ENCODE peak calls at places on chromosome 12, in nine cellular contexts. N, K, S, R, E, O, Q, B and V are unnamed samples.

GRCh38 chr12:104415308-104415980 is 41.3 kb upstream of the CHST11 start:
- DNase-seq in N (no peak), K (no peak), S (no peak), R (no peak), E (no peak), O (no peak), Q (no peak), B (no peak), V (no peak)

GRCh38 chr12:118611295-118611694 is 234.9 kb downstream of the SUDS3 start:
- DNase-seq in N (no peak), K (no peak), S (no peak), R (no peak), E (no peak), O (no peak), Q (peak; percentile 65), B (peak; percentile 75), V (no peak)

GRCh38 chr12:49882248-49882850 is 21.4 kb downstream of the FAIM2 start:
- DNase-seq in N (peak; percentile 40), K (no peak), S (no peak), R (no peak), E (no peak), O (peak; percentile 3), Q (no peak), B (no peak), V (peak; percentile 67)

GRCh38 chr12:47982311-47982710 is 18.9 kb downstream of the TMEM106C start:
- DNase-seq in N (no peak), K (no peak), S (no peak), R (no peak), E (no peak), O (no peak), Q (no peak), B (no peak), V (no peak)

GRCh38 chr12:93223440-93224426 is 154.0 kb upstream of the NUDT4 start:
- DNase-seq in N (no peak), K (no peak), S (no peak), R (no peak), E (no peak), O (no peak), Q (no peak), B (no peak), V (no peak)

GRCh38 chr12:66438601-66439000 is 136.3 kb downstream of the HELB start:
- DNase-seq in N (no peak), K (no peak), S (no peak), R (no peak), E (no peak), O (no peak), Q (no peak), B (no peak), V (no peak)

GRCh38 chr12:132020292-132020691 is 70.5 kb downstream of the EP400 start:
- DNase-seq in N (no peak), K (no peak), S (no peak), R (no peak), E (no peak), O (no peak), Q (no peak), B (no peak), V (no peak)

GRCh38 chr12:98260276-98260675 is 255.1 kb upstream of the TMPO start:
- DNase-seq in N (no peak), K (no peak), S (no peak), R (no peak), E (no peak), O (no peak), Q (no peak), B (no peak), V (peak; percentile 35)

GRCh38 chr12:31324116-31324844 is 1.7 kb downstream of the SINHCAF start:
- DNase-seq in N (peak; percentile 81), K (peak; percentile 84), S (peak; percentile 81), R (peak; percentile 63), E (peak; percentile 84), O (peak; percentile 79), Q (peak; percentile 86), B (peak; percentile 85), V (peak; percentile 55)

GRCh38 chr12:126369487-126370463 is 1304.5 kb downstream of the AACS start:
- DNase-seq in N (no peak), K (no peak), S (no peak), R (no peak), E (no peak), O (no peak), Q (no peak), B (no peak), V (no peak)

GRCh38 chr12:110546339-110546738 is 36.8 kb downstream of the PPTC7 start:
- DNase-seq in N (no peak), K (no peak), S (no peak), R (no peak), E (no peak), O (no peak), Q (no peak), B (no peak), V (no peak)

GRCh38 chr12:109304485-109304884 is 4.6 kb downstream of the FOXN4 start:
- DNase-seq in N (no peak), K (no peak), S (no peak), R (no peak), E (no peak), O (no peak), Q (no peak), B (no peak), V (no peak)

GRCh38 chr12:114812858-114813761 is 129.1 kb upstream of the TBX3 start:
- DNase-seq in N (no peak), K (no peak), S (no peak), R (no peak), E (no peak), O (peak; percentile 43), Q (no peak), B (no peak), V (no peak)

GRCh38 chr12:124438415-124439056 is 128.9 kb downstream of the NCOR2 start:
- DNase-seq in N (no peak), K (no peak), S (no peak), R (no peak), E (no peak), O (no peak), Q (no peak), B (no peak), V (no peak)
- H3K27ac ChIP-seq in N (peak overlapping the region; percentile 45), K (peak overlapping the region; percentile 58), S (peak overlapping the region; percentile 13), R (no peak overlapping the region), E (peak overlapping the region; percentile 73), O (no peak overlapping the region), Q (peak overlapping the region; percentile 70), B (no peak overlapping the region), V (no peak overlapping the region)

DNA sequence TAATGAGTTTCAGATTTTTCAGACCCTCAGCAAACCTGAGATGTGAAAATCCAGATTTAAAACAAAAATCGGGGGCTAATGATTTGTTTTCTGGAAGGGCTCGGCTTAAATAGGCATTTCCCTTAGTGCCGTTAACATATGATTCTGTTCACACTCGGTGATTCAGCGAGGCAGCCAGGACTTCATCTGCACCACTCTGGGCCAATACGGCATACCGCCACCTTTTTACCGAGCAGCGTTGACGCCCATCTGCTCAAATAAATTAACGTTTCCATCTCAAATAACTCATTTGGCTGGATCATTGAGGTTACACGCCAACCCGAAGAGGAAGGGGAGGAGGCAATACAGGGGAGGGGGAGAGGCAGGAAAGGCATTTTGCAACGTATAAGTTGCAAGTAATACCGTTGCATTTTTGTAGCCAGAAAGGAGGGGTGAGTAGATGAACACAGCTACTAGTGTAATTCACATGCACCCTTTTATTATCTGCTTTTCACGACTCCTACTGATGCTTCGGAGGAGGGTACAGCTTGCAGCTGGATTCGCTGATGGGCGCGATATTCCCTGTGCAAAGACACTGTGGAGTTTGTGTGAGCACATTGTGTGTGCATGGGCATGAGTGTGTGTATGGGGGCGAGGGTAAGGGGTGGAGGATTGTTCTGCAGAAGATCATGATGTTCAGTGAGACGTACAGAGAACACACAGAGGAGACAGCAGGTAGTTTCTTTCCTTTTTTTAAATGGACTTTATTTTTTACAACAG is 45.9 kb downstream of the MAP1LC3B2 start:
- DNase-seq in N (no peak), K (no peak), S (no peak), R (no peak), E (no peak), O (no peak), Q (no peak), B (no peak), V (no peak)
- H3K4me3 ChIP-seq in N (no peak overlapping the region), K (no peak overlapping the region), S (no peak overlapping the region), R (peak overlapping the region; percentile 8), E (peak overlapping the region; percentile 29), O (peak overlapping the region; percentile 21), Q (no peak overlapping the region), B (peak overlapping the region; percentile 21), V (no peak overlapping the region)

DNA sequence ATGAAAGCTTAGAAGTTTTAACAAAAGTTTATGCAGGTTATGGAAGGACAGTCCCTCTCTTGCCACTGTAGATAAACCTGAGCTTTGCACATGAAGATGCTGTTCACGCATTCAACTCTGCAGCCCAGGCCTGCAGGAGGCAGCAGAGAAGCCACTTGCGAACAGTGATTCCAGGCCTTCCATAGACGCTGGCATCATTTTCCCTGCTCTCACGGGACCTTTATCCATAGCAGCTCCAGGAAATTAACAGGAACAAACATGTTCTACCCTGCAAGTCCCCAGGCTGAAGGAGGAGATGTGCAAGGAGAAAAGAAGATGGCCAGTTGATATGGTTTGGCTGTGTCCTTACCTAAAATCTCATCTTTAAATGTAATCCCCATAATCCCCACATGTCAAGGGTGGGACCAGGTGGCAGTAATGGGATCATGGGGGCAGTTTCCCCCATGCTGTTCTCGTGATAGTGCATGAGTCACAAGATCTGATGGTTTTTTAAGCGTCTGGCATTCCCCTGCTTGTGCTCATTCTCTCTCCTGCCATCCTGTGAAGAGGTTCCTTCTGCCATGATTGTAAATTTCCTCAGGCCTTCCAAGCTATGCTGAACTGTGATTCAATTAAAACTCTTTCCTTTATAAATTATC is 2.0 kb downstream of the ERP27 start:
- DNase-seq in N (no peak), K (no peak), S (no peak), R (no peak), E (no peak), O (no peak), Q (no peak), B (no peak), V (peak; percentile 51)
- TF ChIP-seq CTCF in N (no peak), K (peak; percentile 23), S (no peak), R (no peak), E (no peak), O (no peak), Q (no peak), B (no peak), V (peak; percentile 60)

GRCh38 chr12:1305063-1305434 is 289.3 kb downstream of the FBXL14 start:
- DNase-seq in N (no peak), K (no peak), S (no peak), R (no peak), E (no peak), O (no peak), Q (no peak), B (no peak), V (no peak)
- H3K27ac ChIP-seq in N (no peak overlapping the region), K (no peak overlapping the region), S (no peak overlapping the region), R (no peak overlapping the region), E (no peak overlapping the region), O (no peak overlapping the region), Q (peak overlapping the region; percentile 15), B (no peak overlapping the region), V (no peak overlapping the region)

GRCh38 chr12:45200497-45201043 is 15.3 kb upstream of the ANO6 start:
- DNase-seq in N (peak; percentile 62), K (no peak), S (no peak), R (no peak), E (no peak), O (no peak), Q (no peak), B (no peak), V (no peak)
- H3K4me3 ChIP-seq in N (no peak overlapping the region), K (no peak overlapping the region), S (no peak overlapping the region), R (no peak overlapping the region), E (no peak overlapping the region), O (no peak overlapping the region), Q (no peak overlapping the region), B (peak overlapping the region; percentile 18), V (no peak overlapping the region)